ENCODE peak calls at places on chromosome 3, in five cellular contexts. B is body of pancreas, K is A549, O is NB4, S is heart left ventricle. Q is an unnamed sample.

GRCh38 chr3:51975857-51976549 is 1.1 kb downstream of the ABHD14A start:
- DNase-seq in B (peak), S (peak), K (no peak), O (peak), Q (no peak)

GRCh38 chr3:133987136-133987535 is 42.6 kb downstream of the SLCO2A1 start:
- DNase-seq in S (no peak), O (no peak), K (no peak), B (no peak), Q (no peak)

GRCh38 chr3:44348993-44349392 is 10.4 kb downstream of the TCAIM start:
- DNase-seq in S (no peak), O (no peak), B (no peak), K (no peak), Q (no peak)

GRCh38 chr3:100766069-100766468 is 56.8 kb downstream of the TFG start:
- DNase-seq in K (no peak), O (no peak), B (no peak), S (no peak), Q (no peak)

GRCh38 chr3:156687023-156687422 is 12.6 kb downstream of the TIPARP start:
- DNase-seq in K (no peak), S (no peak), O (no peak), B (no peak), Q (no peak)

GRCh38 chr3:185585523-185585861 is 603 bp upstream of the SENP2 start:
- DNase-seq in S (no peak), K (no peak), B (no peak), O (no peak), Q (no peak)

GRCh38 chr3:103127116-103127630 is 692.4 kb downstream of the ZPLD1 start:
- DNase-seq in O (no peak), K (no peak), B (no peak), S (no peak), Q (no peak)

GRCh38 chr3:25344609-25345008 is 83.5 kb upstream of the RARB start:
- DNase-seq in K (no peak), O (no peak), B (no peak), S (no peak), Q (no peak)

GRCh38 chr3:30659270-30660127 is 53.1 kb downstream of the TGFBR2 start:
- DNase-seq in S (no peak), O (peak), K (peak), B (no peak), Q (no peak)

GRCh38 chr3:161818106-161818505 is 321.5 kb downstream of the OTOL1 start:
- DNase-seq in B (no peak), O (no peak), K (no peak), S (no peak), Q (no peak)

GRCh38 chr3:111712294-111713180 is 117.4 kb upstream of the ZBED2 start:
- DNase-seq in K (no peak), O (peak), S (peak), B (no peak), Q (no peak)

GRCh38 chr3:23944007-23944760 is 902 bp upstream of the NR1D2 start:
- DNase-seq in K (no peak), O (no peak), S (no peak), B (no peak), Q (no peak)

GRCh38 chr3:126316515-126316939 is 40.7 kb downstream of the KLF15 start:
- DNase-seq in K (no peak), O (no peak), S (no peak), B (no peak), Q (no peak)

GRCh38 chr3:122786067-122786466 is 7.6 kb downstream of the HSPBAP1 start:
- DNase-seq in O (no peak), S (no peak), B (no peak), K (peak), Q (no peak)

GRCh38 chr3:17581421-17582080 is 160.9 kb downstream of the TBC1D5 start:
- DNase-seq in B (no peak), K (no peak), S (no peak), O (no peak), Q (no peak)

GRCh38 chr3:132879651-132880050 is 157.4 kb upstream of the NPHP3 start:
- DNase-seq in K (no peak), B (no peak), O (no peak), S (no peak), Q (no peak)

GRCh38 chr3:194277547-194278091 is 73.5 kb downstream of the CPN2 start:
- DNase-seq in O (no peak), K (no peak), S (peak), B (no peak), Q (peak)

GRCh38 chr3:66153961-66154923 is 66.6 kb upstream of the SLC25A26 start:
- DNase-seq in B (no peak), K (no peak), S (no peak), O (no peak), Q (no peak)

GRCh38 chr3:38611866-38612265 is 37.6 kb downstream of the SCN5A start:
- DNase-seq in B (no peak), S (no peak), K (no peak), O (no peak), Q (no peak)

GRCh38 chr3:115359507-115359906 is 212.4 kb upstream of the ZBTB20 start:
- DNase-seq in B (no peak), O (no peak), K (no peak), S (no peak), Q (no peak)

GRCh38 chr3:1093216-1093615 is 392 bp downstream of the CNTN6 start:
- DNase-seq in K (no peak), O (no peak), B (no peak), S (no peak), Q (no peak)

GRCh38 chr3:121943434-121943833 is 49.2 kb downstream of the SLC15A2 start:
- DNase-seq in K (no peak), S (no peak), B (no peak), O (no peak), Q (no peak)

GRCh38 chr3:11764931-11765363 is 81.7 kb downstream of the TAMM41 start:
- DNase-seq in O (peak), B (no peak), S (no peak), K (no peak), Q (no peak)

GRCh38 chr3:11556234-11556633 is 87.5 kb downstream of the VGLL4 start:
- DNase-seq in S (peak), K (no peak), O (peak), B (no peak), Q (no peak)

GRCh38 chr3:110576962-110577361 is 494.7 kb upstream of the NECTIN3 start:
- DNase-seq in O (peak), S (no peak), K (peak), B (no peak), Q (no peak)

GRCh38 chr3:16468114-16469098 is 45.1 kb downstream of the RFTN1 start:
- DNase-seq in B (no peak), O (no peak), S (peak), K (no peak), Q (no peak)

GRCh38 chr3:112958749-112959560 is 15.9 kb downstream of the CD200R1 start:
- DNase-seq in K (no peak), B (no peak), O (no peak), S (no peak), Q (no peak)
- H3K4me3 ChIP-seq in K (no peak), B (no peak), O (no peak), S (no peak), Q (no peak)

DNA sequence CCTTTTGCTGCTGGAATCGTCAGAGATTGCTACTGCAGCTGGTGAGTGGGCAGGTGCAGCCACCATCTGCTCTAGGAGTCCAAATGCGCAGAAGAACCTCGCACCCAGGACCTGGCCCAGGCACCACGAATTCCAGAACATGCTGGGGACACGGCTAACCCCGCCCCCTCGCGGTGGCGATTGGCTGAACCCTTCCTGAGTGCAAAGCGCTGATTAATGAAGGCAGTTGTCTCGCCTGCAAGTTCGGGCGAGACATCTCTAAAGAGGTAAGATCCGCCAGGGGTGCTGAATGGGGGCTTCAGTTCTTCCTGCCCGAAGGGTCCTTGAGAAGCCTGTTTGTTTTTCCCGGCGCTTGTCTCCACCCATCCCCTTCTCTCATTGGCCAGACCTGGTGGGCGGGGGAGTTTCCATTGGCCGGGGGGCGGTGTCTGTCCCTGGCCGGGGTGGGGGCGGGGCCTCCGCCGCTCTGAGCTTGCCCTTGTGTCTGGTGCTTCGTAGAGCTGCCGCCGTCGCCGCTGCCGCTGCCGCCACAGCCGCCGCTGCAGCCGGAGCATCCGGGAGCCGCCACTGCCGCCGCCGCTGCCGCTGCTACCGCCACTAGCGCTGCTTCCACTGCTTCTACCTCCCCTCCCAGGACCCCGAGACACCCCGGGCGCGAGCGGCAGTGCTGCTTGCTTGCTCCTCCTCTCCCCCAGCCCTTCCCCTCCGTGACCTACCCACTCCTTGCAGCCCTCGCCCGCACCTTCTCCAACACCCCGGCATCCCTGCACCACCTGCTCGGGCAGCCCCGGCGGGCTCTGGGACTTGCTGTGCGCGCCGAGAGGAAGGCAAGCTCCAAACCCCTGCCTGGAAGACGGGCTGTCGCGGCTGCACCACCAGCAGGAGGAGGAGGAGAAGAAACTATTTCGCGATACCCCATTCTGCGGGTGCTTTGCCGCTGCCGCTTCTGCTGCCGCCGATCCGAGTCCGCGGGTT is at the start of gene CADM2:
- DNase-seq in K (peak), O (peak), B (peak), S (peak), Q (no peak)
- TF ChIP-seq POLR2A in K (peak), O (no peak), B (peak), S (peak), Q (peak)

DNA sequence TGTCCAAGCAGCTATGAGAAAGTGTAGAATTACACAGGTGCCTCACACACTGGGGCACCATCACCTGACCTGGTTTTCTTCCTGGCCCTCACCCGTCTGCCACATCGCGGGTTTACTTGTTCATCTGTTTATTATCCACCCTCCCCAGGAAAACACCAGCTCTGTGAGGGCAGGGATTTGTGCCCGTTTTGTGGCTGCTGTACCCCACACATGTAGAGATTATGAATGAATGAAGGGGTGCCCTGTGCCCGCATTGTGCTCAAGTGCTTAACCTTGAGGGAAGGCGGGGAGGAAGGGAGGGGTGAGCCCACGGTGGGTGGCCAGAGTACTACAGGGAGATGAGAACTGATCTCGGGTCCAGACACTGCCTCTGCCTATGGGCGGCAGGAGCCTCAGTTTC is 108.4 kb downstream of the WNT7A start:
- DNase-seq in K (no peak), B (no peak), O (no peak), S (no peak), Q (no peak)
- H3K4me3 ChIP-seq in K (no peak), B (no peak), O (no peak), S (no peak), Q (no peak)

GRCh38 chr3:49024449-49024848 is 2.5 kb downstream of the NDUFAF3 start:
- DNase-seq in O (no peak), K (no peak), S (peak), B (no peak), Q (no peak)

GRCh38 chr3:49023775-49024174 is 1.9 kb downstream of the NDUFAF3 start:
- DNase-seq in O (no peak), K (no peak), B (no peak), S (no peak), Q (no peak)

GRCh38 chr3:49026536-49026935 is 2.7 kb downstream of the IMPDH2 start:
- DNase-seq in S (no peak), B (no peak), K (no peak), O (no peak), Q (no peak)

GRCh38 chr3:49025793-49026520 is 3.2 kb downstream of the IMPDH2 start:
- DNase-seq in S (no peak), O (no peak), B (no peak), K (no peak), Q (no peak)

DNA sequence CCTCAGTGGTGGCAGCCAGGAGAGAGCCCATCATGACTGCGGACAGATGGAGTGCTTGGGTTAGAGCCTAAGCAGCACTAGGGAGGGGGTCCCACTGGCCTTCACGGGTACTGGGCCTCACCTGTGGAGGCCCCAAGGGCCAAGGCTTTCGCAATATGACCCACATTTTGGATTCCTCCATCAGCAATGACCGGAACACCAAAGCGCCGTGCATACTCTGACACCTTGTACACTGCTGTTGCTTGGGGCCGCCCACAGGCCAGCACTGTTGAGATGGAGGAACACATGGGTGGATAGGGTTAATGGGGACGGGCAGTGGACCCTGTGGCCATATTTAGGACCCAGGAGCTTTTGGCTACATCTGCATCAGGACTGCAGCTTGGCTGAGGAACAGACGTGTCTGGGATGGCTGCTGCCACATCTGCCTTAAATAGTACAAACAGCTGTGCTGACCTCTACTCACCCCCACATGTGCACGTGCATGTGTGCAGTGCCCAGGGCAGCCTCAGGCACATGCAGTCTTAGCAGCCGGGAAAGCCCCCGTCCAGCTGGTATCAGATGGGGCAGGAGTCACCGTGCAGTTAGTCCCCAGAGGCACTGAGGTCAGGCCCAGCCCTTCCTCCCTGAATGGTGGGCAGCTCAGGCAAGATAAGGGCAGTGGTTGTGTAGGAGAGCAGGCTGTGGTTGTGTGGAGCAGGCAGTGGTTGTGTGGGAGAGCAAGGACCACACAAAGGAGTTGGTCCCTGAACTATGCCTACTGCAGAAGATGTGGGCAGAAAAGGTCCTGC is 3.3 kb downstream of the NDUFAF3 start:
- DNase-seq in O (peak), K (no peak), B (no peak), S (peak), Q (no peak)
- TF ChIP-seq POLR2A in O (peak), K (peak), B (no peak), S (no peak), Q (no peak)

DNA sequence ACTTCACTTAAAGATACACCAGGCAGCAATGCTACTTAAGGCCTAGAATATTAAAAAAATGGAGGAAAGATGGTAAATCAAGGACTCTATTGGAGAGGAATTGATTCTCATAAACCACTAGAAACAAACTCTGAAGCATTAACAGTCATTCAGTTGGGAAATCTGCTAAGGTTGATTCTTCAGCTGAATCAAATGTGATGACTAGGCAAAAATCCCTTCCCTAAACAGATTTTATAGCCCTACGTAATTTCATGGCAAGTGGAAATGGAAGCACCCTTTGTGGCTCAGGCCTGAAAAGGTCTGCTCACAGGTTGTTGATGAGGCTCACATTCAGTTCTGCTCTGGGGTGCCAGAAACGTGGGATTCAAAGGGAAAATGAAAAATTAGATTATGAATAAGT is 38.8 kb upstream of the ARL14 start:
- DNase-seq in O (no peak), B (no peak), S (no peak), K (no peak), Q (no peak)
- H3K4me3 ChIP-seq in O (no peak), B (no peak), S (no peak), K (no peak), Q (no peak)

Q was measured in vagina.